ENCODE peak calls at places on chromosomes 16 and 17, in four cellular contexts. One of them, this sample, is unnamed.

GRCh38 chr17:31499771-31500554 is 108.5 kb downstream of the RAB11FIP4 start:
- DNase-seq in K562: no peak
- DNase-seq in GM12878: no peak
- DNase-seq in HepG2: peak
- DNase-seq in this sample: no peak

GRCh38 chr16:63289834-63290460 is 1253.7 kb upstream of the CDH8 start:
- DNase-seq in K562: peak
- DNase-seq in GM12878: no peak
- DNase-seq in HepG2: peak
- DNase-seq in this sample: peak

GRCh38 chr16:52068447-52069074 is 478.4 kb downstream of the TOX3 start:
- DNase-seq in K562: no peak
- DNase-seq in GM12878: no peak
- DNase-seq in HepG2: peak
- DNase-seq in this sample: peak

GRCh38 chr16:56409195-56409594 is 16.1 kb downstream of the AMFR start:
- DNase-seq in K562: no peak
- DNase-seq in GM12878: no peak
- DNase-seq in HepG2: peak
- DNase-seq in this sample: no peak

GRCh38 chr17:81151039-81151677 is 14.1 kb upstream of the PVALEF start:
- DNase-seq in K562: no peak
- DNase-seq in GM12878: no peak
- DNase-seq in HepG2: no peak
- DNase-seq in this sample: no peak

GRCh38 chr17:46191332-46192210 is 1.7 kb downstream of the KANSL1 start:
- DNase-seq in K562: peak
- DNase-seq in GM12878: no peak
- DNase-seq in HepG2: peak
- DNase-seq in this sample: peak

GRCh38 chr16:12356622-12357365 is 380.3 kb downstream of the SNX29 start:
- DNase-seq in K562: peak
- DNase-seq in GM12878: no peak
- DNase-seq in HepG2: no peak
- DNase-seq in this sample: no peak

GRCh38 chr17:49748791-49749190 is 15.1 kb downstream of the FAM117A start:
- DNase-seq in K562: no peak
- DNase-seq in GM12878: peak
- DNase-seq in HepG2: no peak
- DNase-seq in this sample: no peak

GRCh38 chr16:11257131-11257938 is 1.3 kb upstream of the SOCS1 start:
- DNase-seq in K562: peak
- DNase-seq in GM12878: no peak
- DNase-seq in HepG2: peak
- DNase-seq in this sample: peak

GRCh38 chr17:55451203-55451641 is 29.6 kb upstream of the MMD start:
- DNase-seq in K562: peak
- DNase-seq in GM12878: no peak
- DNase-seq in HepG2: no peak
- DNase-seq in this sample: no peak

GRCh38 chr17:63549946-63550815 is at the start of gene DCAF7:
- DNase-seq in K562: peak
- DNase-seq in GM12878: peak
- DNase-seq in HepG2: peak
- DNase-seq in this sample: peak

GRCh38 chr17:81993726-81994592 is 16.5 kb downstream of the ASPSCR1 start:
- DNase-seq in K562: no peak
- DNase-seq in GM12878: no peak
- DNase-seq in HepG2: peak
- DNase-seq in this sample: no peak

GRCh38 chr17:44464037-44464436 is 39.2 kb downstream of the GPATCH8 start:
- DNase-seq in K562: no peak
- DNase-seq in GM12878: no peak
- DNase-seq in HepG2: no peak
- DNase-seq in this sample: no peak

GRCh38 chr17:29154516-29155234 is 25.5 kb downstream of the MYO18A start:
- DNase-seq in K562: no peak
- DNase-seq in GM12878: no peak
- DNase-seq in HepG2: no peak
- DNase-seq in this sample: no peak

GRCh38 chr17:50479522-50480141 is 972 bp downstream of the RSAD1 start:
- DNase-seq in K562: peak
- DNase-seq in GM12878: peak
- DNase-seq in HepG2: peak
- DNase-seq in this sample: peak

GRCh38 chr17:79922161-79922569 is 82.9 kb upstream of the CBX4 start:
- DNase-seq in K562: no peak
- DNase-seq in GM12878: no peak
- DNase-seq in HepG2: no peak
- DNase-seq in this sample: peak

GRCh38 chr16:58502217-58502921 is 2.4 kb downstream of the NDRG4 start:
- DNase-seq in K562: no peak
- DNase-seq in GM12878: no peak
- DNase-seq in HepG2: no peak
- DNase-seq in this sample: no peak

GRCh38 chr16:23365602-23366240 is 63.6 kb downstream of the SCNN1B start:
- DNase-seq in K562: no peak
- DNase-seq in GM12878: peak
- DNase-seq in HepG2: no peak
- DNase-seq in this sample: no peak

GRCh38 chr17:66143657-66144282 is 48.2 kb downstream of the CEP112 start:
- DNase-seq in K562: no peak
- DNase-seq in GM12878: no peak
- DNase-seq in HepG2: no peak
- DNase-seq in this sample: no peak

GRCh38 chr17:17108681-17109049 is 66.4 kb downstream of the MPRIP start:
- DNase-seq in K562: no peak
- DNase-seq in GM12878: no peak
- DNase-seq in HepG2: no peak
- DNase-seq in this sample: no peak

DNA sequence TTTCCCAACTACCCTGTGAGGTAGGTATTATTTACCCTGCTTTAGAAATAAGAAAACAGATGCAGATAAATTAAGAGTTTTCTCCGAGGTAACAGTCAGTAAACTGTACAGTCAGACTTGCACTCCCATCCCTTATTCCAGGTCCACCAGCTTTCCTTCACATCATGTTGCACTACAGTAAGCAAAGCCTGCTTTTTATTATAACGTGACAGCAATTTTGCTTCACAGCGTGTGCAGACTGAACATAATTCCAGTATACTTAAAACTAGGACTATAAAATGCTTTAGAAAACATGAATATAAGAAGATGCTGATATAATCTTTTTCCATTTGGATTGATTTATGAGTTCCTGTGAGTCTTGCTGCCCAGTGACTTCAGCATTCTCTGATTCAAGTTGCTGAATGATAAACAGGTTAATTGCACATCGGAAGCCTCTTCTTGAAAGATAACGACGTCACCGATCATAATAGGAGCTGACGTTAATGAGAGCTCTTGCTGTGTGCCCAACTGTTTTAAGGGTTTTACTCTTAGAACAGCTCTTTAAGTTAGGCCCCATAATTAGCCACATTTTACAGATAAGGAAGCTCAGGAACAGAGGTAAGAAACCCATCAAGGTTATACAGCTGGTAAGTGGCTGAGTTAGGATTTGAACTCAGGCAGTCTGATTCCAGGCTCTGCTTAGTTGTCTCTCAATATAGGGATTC is 1.4 kb downstream of the LIG3 start:
- DNase-seq in K562: peak
- DNase-seq in GM12878: no peak
- DNase-seq in HepG2: no peak
- DNase-seq in this sample: peak
- TF ChIP-seq BHLHE40 in K562: peak
- TF ChIP-seq BHLHE40 in GM12878: no peak
- TF ChIP-seq BHLHE40 in HepG2: no peak
- TF ChIP-seq BHLHE40 in this sample: peak

GRCh38 chr16:53100131-53100748 is 45.4 kb downstream of the CHD9 start:
- DNase-seq in K562: no peak
- DNase-seq in GM12878: no peak
- DNase-seq in HepG2: no peak
- DNase-seq in this sample: no peak

GRCh38 chr16:53097190-53097589 is 42.4 kb downstream of the CHD9 start:
- DNase-seq in K562: no peak
- DNase-seq in GM12878: no peak
- DNase-seq in HepG2: no peak
- DNase-seq in this sample: no peak

GRCh38 chr16:53099318-53100130 is 44.7 kb downstream of the CHD9 start:
- DNase-seq in K562: peak
- DNase-seq in GM12878: peak
- DNase-seq in HepG2: peak
- DNase-seq in this sample: peak

GRCh38 chr16:53100889-53101288 is 46.1 kb downstream of the CHD9 start:
- DNase-seq in K562: no peak
- DNase-seq in GM12878: no peak
- DNase-seq in HepG2: no peak
- DNase-seq in this sample: no peak

GRCh38 chr16:53098526-53099317 is 43.9 kb downstream of the CHD9 start:
- DNase-seq in K562: peak
- DNase-seq in GM12878: peak
- DNase-seq in HepG2: peak
- DNase-seq in this sample: no peak
- TF ChIP-seq FOXK2 in K562: no peak
- TF ChIP-seq FOXK2 in GM12878: no peak
- TF ChIP-seq FOXK2 in HepG2: no peak
- TF ChIP-seq FOXK2 in this sample: no peak

DNA sequence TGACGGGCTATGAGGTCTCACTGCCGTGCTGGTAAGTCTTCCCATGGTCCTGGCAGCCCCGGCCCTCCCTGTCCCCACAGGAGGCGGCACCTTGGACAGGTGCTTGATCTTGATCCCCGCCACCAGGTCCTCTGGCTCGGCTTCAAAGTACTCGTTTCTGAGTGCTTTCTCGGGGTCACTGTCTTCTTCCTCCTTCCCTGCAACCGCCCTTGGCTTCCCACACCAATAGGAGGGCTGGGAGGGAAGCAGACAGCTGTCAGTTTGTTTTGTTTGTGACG is 31.9 kb upstream of the RNPS1 start:
- DNase-seq in K562: no peak
- DNase-seq in GM12878: no peak
- DNase-seq in HepG2: no peak
- DNase-seq in this sample: no peak
- TF ChIP-seq SP1 in K562: no peak
- TF ChIP-seq SP1 in GM12878: no peak
- TF ChIP-seq SP1 in HepG2: no peak
- TF ChIP-seq SP1 in this sample: no peak

GRCh38 chr17:47717845-47718621 is 15.0 kb upstream of the TBX21 start:
- DNase-seq in K562: no peak
- DNase-seq in GM12878: no peak
- DNase-seq in HepG2: no peak
- DNase-seq in this sample: no peak
- TF ChIP-seq BHLHE40 in K562: no peak
- TF ChIP-seq BHLHE40 in GM12878: no peak
- TF ChIP-seq BHLHE40 in HepG2: no peak
- TF ChIP-seq BHLHE40 in this sample: no peak

GRCh38 chr17:36592711-36593321 is 1.1 kb downstream of the DHRS11 start:
- DNase-seq in K562: no peak
- DNase-seq in GM12878: no peak
- DNase-seq in HepG2: peak
- DNase-seq in this sample: no peak

GRCh38 chr17:36592316-36592710 is 634 bp downstream of the DHRS11 start:
- DNase-seq in K562: peak
- DNase-seq in GM12878: no peak
- DNase-seq in HepG2: no peak
- DNase-seq in this sample: no peak

GRCh38 chr17:36597229-36597628 is 4.2 kb upstream of the MRM1 start:
- DNase-seq in K562: peak
- DNase-seq in GM12878: no peak
- DNase-seq in HepG2: no peak
- DNase-seq in this sample: no peak

GRCh38 chr17:36593651-36594316 is 2.1 kb downstream of the DHRS11 start:
- DNase-seq in K562: no peak
- DNase-seq in GM12878: no peak
- DNase-seq in HepG2: no peak
- DNase-seq in this sample: no peak

DNA sequence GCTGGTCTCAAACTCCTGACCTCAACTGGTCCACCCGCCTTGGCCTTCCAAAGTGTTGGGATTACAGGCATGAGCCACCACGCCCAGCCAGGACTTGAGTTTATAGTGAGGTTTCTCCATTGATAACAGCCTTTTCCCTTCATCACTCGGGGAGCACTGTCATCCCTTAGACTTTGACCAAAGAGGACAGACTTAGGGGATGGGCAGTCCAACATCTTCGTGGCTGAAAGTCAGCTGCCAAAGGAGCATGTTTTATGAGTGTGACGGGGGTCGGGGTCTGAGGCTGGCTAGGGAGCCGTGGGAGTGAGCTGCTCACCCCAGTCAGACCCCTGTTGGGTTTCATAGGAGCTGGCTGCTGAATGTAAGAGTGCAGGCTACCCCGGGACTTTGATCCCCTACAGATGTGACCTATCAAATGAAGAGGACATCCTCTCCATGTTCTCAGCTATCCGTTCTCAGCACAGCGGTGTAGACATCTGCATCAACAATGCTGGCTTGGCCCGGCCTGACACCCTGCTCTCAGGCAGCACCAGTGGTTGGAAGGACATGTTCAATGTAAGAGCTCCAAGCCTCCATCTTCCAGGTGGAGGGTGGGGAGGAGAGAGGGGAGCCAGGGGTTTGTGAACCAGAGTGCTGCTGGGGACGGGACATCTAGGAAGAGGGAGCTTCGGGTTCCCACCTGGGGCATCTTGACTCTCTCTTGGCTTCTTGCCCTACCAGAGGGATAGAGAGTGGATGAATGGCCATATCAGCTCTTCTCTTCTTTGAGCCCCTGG is 3.1 kb downstream of the DHRS11 start:
- DNase-seq in K562: no peak
- DNase-seq in GM12878: no peak
- DNase-seq in HepG2: no peak
- DNase-seq in this sample: no peak
- TF ChIP-seq FOXK2 in K562: no peak
- TF ChIP-seq FOXK2 in GM12878: no peak
- TF ChIP-seq FOXK2 in HepG2: no peak
- TF ChIP-seq FOXK2 in this sample: no peak

GRCh38 chr16:2774161-2774891 is 2.8 kb downstream of the ELOB start:
- DNase-seq in K562: no peak
- DNase-seq in GM12878: no peak
- DNase-seq in HepG2: no peak
- DNase-seq in this sample: no peak
- TF ChIP-seq SP1 in K562: no peak
- TF ChIP-seq SP1 in GM12878: no peak
- TF ChIP-seq SP1 in HepG2: no peak
- TF ChIP-seq SP1 in this sample: no peak

DNA sequence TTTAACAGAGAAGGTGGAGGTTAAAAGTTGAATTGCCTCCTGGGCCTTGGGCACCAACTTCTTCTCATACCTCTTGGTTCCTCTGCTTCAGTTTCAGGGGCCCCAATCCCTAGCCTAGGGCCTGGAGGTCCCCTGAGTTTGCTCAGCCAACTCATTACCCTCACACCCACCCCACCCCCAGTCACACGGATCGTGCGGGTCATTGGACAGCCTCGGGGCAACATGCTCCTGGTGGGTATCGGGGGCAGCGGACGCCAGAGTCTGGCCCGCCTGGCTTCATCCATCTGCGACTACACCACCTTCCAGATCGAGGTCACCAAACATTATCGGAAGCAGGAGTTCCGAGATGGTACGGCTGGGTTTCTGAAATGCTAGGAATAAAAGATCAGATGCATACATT is 36.0 kb upstream of the KDM6B start:
- DNase-seq in K562: no peak
- DNase-seq in GM12878: no peak
- DNase-seq in HepG2: no peak
- DNase-seq in this sample: no peak
- TF ChIP-seq BHLHE40 in K562: no peak
- TF ChIP-seq BHLHE40 in GM12878: no peak
- TF ChIP-seq BHLHE40 in HepG2: no peak
- TF ChIP-seq BHLHE40 in this sample: no peak

This sample was measured in HEK293T.